ENCODE peak calls at places on chromosomes 11 and 22, in six cellular contexts. S is stomach, F is A549, V is vagina, L is BE2C, P is neural progenitor cell. R is an unnamed sample.

GRCh38 chr11:56817661-56818060 is 69.2 kb upstream of the OR9G4 start:
- DNase-seq in P (no peak), F (no peak), S (no peak), L (no peak), V (no peak), R (no peak)

GRCh38 chr11:61467609-61468401 is 37.9 kb downstream of the SDHAF2 start:
- DNase-seq in V (no peak), P (no peak), F (no peak), L (no peak), S (no peak), R (no peak)

GRCh38 chr11:61120865-61121831 is 18.9 kb downstream of the CD5 start:
- DNase-seq in P (no peak), L (peak; percentile 71), S (peak; percentile 84), V (no peak), F (peak; percentile 26), R (peak; percentile 67)

GRCh38 chr11:64849600-64850356 is 5.3 kb upstream of the CDC42BPG start:
- DNase-seq in P (no peak), V (no peak), L (no peak), S (no peak), F (no peak), R (no peak)

GRCh38 chr11:94926698-94927237 is 46.6 kb downstream of the CWC15 start:
- DNase-seq in F (peak; percentile 5), V (peak; percentile 97), S (peak; percentile 33), L (peak; percentile 21), P (no peak), R (no peak)

GRCh38 chr11:132405728-132406127 is 1035.3 kb downstream of the NTM start:
- DNase-seq in F (no peak), S (no peak), L (no peak), P (peak; percentile 31), V (no peak), R (no peak)

GRCh38 chr11:31160504-31161422 is 208.8 kb downstream of the DCDC1 start:
- DNase-seq in F (peak; percentile 25), S (no peak), P (peak; percentile 58), L (no peak), V (no peak), R (no peak)

GRCh38 chr11:70079691-70080090 is 1.6 kb downstream of the ANO1 start:
- DNase-seq in V (no peak), L (no peak), F (no peak), S (no peak), P (no peak), R (no peak)

GRCh38 chr22:45504703-45505341 is 2.1 kb downstream of the FBLN1 start:
- DNase-seq in L (no peak), S (no peak), V (no peak), P (peak; percentile 95), F (no peak), R (no peak)

GRCh38 chr11:11977206-11977938 is 31.1 kb downstream of the DKK3 start:
- DNase-seq in F (peak; percentile 75), S (peak; percentile 74), V (peak; percentile 90), L (no peak), P (no peak), R (no peak)

GRCh38 chr11:132718711-132719641 is 813.3 kb downstream of the OPCML start:
- DNase-seq in V (no peak), P (no peak), L (no peak), S (no peak), F (no peak), R (peak; percentile 25)

GRCh38 chr22:46064236-46064965 is 85.9 kb upstream of the PPARA start:
- DNase-seq in L (peak; percentile 61), V (no peak), P (no peak), S (peak; percentile 33), F (no peak), R (no peak)

GRCh38 chr11:3104961-3105790 is 48.0 kb upstream of the CARS1 start:
- DNase-seq in P (no peak), V (peak; percentile 70), S (peak; percentile 14), L (no peak), F (no peak), R (peak; percentile 45)

GRCh38 chr11:80136991-80137390 is 696.2 kb upstream of the TENM4 start:
- DNase-seq in F (no peak), V (no peak), S (no peak), P (no peak), L (no peak), R (no peak)

GRCh38 chr11:107679255-107680024 is 32.4 kb downstream of the SLN start:
- DNase-seq in L (no peak), F (no peak), P (no peak), V (no peak), S (no peak), R (no peak)

GRCh38 chr22:37544955-37545702 is 15.2 kb upstream of the CDC42EP1 start:
- DNase-seq in F (peak; percentile 73), V (no peak), L (peak; percentile 70), P (peak; percentile 83), S (peak; percentile 90), R (peak; percentile 55)

GRCh38 chr22:21710156-21710555 is 25.4 kb downstream of the YPEL1 start:
- DNase-seq in S (no peak), P (no peak), V (no peak), L (no peak), F (no peak), R (no peak)

GRCh38 chr11:128474036-128474874 is 113.1 kb downstream of the ETS1 start:
- DNase-seq in F (no peak), L (no peak), V (no peak), S (no peak), P (peak; percentile 54), R (no peak)

GRCh38 chr11:112503410-112503809 is 242.8 kb upstream of the PLET1 start:
- DNase-seq in F (no peak), S (no peak), V (no peak), L (no peak), P (no peak), R (no peak)

GRCh38 chr11:112499153-112499907 is 238.7 kb upstream of the PLET1 start:
- DNase-seq in S (no peak), V (no peak), L (no peak), P (peak; percentile 33), F (no peak), R (no peak)

GRCh38 chr11:112498701-112499100 is 238.0 kb upstream of the PLET1 start:
- DNase-seq in F (no peak), P (no peak), L (no peak), S (no peak), V (no peak), R (no peak)

GRCh38 chr11:112499908-112500204 is 239.2 kb upstream of the PLET1 start:
- DNase-seq in L (no peak), V (no peak), S (no peak), F (no peak), P (no peak), R (no peak)

DNA sequence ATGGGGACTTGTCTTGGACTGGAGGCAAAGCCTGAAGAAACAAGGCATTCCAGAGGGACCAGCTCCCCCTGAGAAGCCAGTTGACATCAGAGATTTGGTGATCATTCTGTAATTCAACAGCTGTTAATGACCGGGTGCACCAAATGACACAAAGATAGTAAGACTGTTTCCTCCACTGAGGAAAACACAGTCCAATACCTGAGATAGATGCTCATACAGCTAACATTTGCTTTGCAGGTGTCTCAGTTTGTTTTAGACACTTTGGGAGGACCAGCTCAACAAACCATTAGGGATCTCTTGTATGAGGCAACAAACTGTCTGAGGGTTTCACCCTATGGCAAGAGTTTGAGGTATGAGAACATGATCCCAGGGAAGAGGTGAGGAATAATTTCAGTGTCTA is 237.2 kb upstream of the PLET1 start:
- DNase-seq in L (no peak), F (no peak), V (no peak), P (no peak), S (no peak), R (no peak)
- TF ChIP-seq CTCF in L (no peak), F (no peak), V (no peak), P (no peak), S (no peak), R (no peak)

GRCh38 chr11:46694607-46695006 is 5.8 kb downstream of the ARHGAP1 start:
- DNase-seq in F (no peak), S (no peak), V (no peak), P (no peak), L (no peak), R (no peak)
- H3K4me1 ChIP-seq in F (peaks cover 13% of the 10 kb centered on the region), S (peaks cover 63% of the 10 kb centered on the region), V (peaks cover 67% of the 10 kb centered on the region), P (no peaks in the 10 kb centered on the region), L (no peaks in the 10 kb centered on the region), R (peaks cover 38% of the 10 kb centered on the region)

DNA sequence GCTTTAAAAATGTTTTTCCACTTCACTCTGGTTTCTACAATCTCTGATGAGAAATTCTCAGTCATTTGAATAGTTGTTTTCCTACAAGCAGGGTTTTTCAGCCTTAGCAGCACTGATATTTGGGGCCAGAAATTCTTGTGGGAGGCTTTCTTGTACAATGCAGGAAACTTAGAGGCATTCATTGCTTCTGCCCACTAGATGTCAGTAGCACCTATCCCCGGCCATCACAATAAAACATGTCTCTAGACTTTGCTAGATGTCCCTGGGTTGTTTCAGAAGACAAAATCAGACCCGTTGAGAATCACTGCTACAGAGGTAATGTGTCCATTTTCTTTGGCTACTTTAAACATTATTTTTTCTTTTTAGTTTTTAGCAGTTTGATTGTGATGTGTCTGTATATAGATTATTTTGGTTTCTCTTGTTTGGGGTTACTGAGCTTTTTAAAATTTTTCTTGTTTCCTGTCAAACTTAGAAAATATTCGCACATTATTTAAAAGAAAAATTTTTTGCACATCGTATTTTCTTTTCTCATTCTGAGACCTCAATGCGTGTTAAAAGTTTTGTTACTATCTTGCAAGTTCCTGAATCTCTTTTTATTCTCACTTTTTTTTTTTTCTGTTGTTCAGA is 60.8 kb upstream of the CCDC179 start:
- DNase-seq in P (peak; percentile 73), V (no peak), S (no peak), F (peak; percentile 55), L (peak; percentile 29), R (no peak)
- H3K4me3 ChIP-seq in P (no peak overlapping the region), V (no peak overlapping the region), S (no peak overlapping the region), F (no peak overlapping the region), L (no peak overlapping the region), R (no peak overlapping the region)

GRCh38 chr22:17788528-17789378 is 14.5 kb upstream of the BID start:
- DNase-seq in V (no peak), S (no peak), F (no peak), P (no peak), L (no peak), R (no peak)
- TF ChIP-seq CTCF in V (no peak), S (no peak), F (peak; percentile 20), P (peak; percentile 23), L (peak; percentile 47), R (no peak)

R was measured in CD8-positive, alpha-beta T cell.